ENCODE peak calls at places on chromosomes 5 and 9, in four cellular contexts. V is K562, E is GM12878, F is HepG2. M is an unnamed sample.

GRCh38 chr9:127855522-127855921 is 1.1 kb upstream of the ENG start:
- DNase-seq in V (no peak), E (no peak), F (no peak), M (no peak)

GRCh38 chr5:127999909-128000308 is 83.7 kb upstream of the SLC12A2 start:
- DNase-seq in V (no peak), E (no peak), F (no peak), M (no peak)

GRCh38 chr5:116058346-116058936 is 26.2 kb downstream of the ARL14EPL start:
- DNase-seq in V (no peak), E (no peak), F (no peak), M (no peak)

GRCh38 chr9:27292646-27293045 is 4.3 kb downstream of the EQTN start:
- DNase-seq in V (no peak), E (no peak), F (no peak), M (no peak)

GRCh38 chr5:179294891-179295777 is 50.1 kb downstream of the ADAMTS2 start:
- DNase-seq in V (no peak), E (no peak), F (no peak), M (no peak)

GRCh38 chr9:16867571-16868311 is 2.7 kb downstream of the BNC2 start:
- DNase-seq in V (no peak), E (no peak), F (peak; percentile 3), M (no peak)

GRCh38 chr9:121725008-121725795 is 73.8 kb downstream of the DAB2IP start:
- DNase-seq in V (no peak), E (no peak), F (no peak), M (no peak)

GRCh38 chr5:151296974-151297373 is 6.6 kb downstream of the SLC36A3 start:
- DNase-seq in V (no peak), E (no peak), F (no peak), M (no peak)

GRCh38 chr9:98256632-98257218 is 1.3 kb upstream of the TBC1D2 start:
- DNase-seq in V (peak; percentile 50), E (no peak), F (no peak), M (peak; percentile 46)

GRCh38 chr9:130901498-130902203 is 5.0 kb upstream of the QRFP start:
- DNase-seq in V (peak; percentile 60), E (no peak), F (no peak), M (no peak)

GRCh38 chr9:69785757-69786156 is 25.9 kb upstream of the PTAR1 start:
- DNase-seq in V (no peak), E (no peak), F (no peak), M (no peak)

GRCh38 chr9:75333624-75334023 is 245.3 kb downstream of the OSTF1 start:
- DNase-seq in V (no peak), E (no peak), F (no peak), M (no peak)

GRCh38 chr5:149428032-149428431 is 48.9 kb upstream of the IL17B start:
- DNase-seq in V (no peak), E (no peak), F (no peak), M (no peak)

GRCh38 chr5:78801413-78801812 is 152.8 kb upstream of the LHFPL2 start:
- DNase-seq in V (no peak), E (no peak), F (no peak), M (no peak)

GRCh38 chr5:178121450-178122276 is 8.3 kb downstream of the N4BP3 start:
- DNase-seq in V (no peak), E (no peak), F (no peak), M (no peak)

GRCh38 chr5:57735754-57736153 is 253.1 kb upstream of the ACTBL2 start:
- DNase-seq in V (no peak), E (no peak), F (peak; percentile 14), M (no peak)

GRCh38 chr5:35177783-35178182 is 52.5 kb downstream of the PRLR start:
- DNase-seq in V (no peak), E (no peak), F (no peak), M (no peak)

GRCh38 chr9:124190761-124191160 is 67.0 kb upstream of the NEK6 start:
- DNase-seq in V (no peak), E (no peak), F (peak; percentile 57), M (no peak)

GRCh38 chr5:154221371-154221896 is 30.9 kb downstream of the GALNT10 start:
- DNase-seq in V (no peak), E (no peak), F (no peak), M (no peak)

GRCh38 chr9:117783828-117784227 is 79.6 kb downstream of the TLR4 start:
- DNase-seq in V (no peak), E (peak; percentile 67), F (no peak), M (no peak)

GRCh38 chr5:42483472-42484154 is 60.4 kb downstream of the GHR start:
- DNase-seq in V (no peak), E (no peak), F (no peak), M (no peak)

GRCh38 chr5:77761606-77762005 is 14.5 kb downstream of the TBCA start:
- DNase-seq in V (no peak), E (no peak), F (no peak), M (no peak)

GRCh38 chr5:10334830-10335229 is 18.7 kb upstream of the MARCHF6 start:
- DNase-seq in V (no peak), E (no peak), F (no peak), M (no peak)

GRCh38 chr9:89534464-89534863 is 36.6 kb upstream of the SEMA4D start:
- DNase-seq in V (no peak), E (no peak), F (no peak), M (no peak)

GRCh38 chr5:140678993-140679392 is 5.6 kb upstream of the DND1 start:
- DNase-seq in V (no peak), E (no peak), F (no peak), M (no peak)

GRCh38 chr9:123470991-123471770 is 115.2 kb downstream of the CRB2 start:
- DNase-seq in V (no peak), E (no peak), F (no peak), M (no peak)

DNA sequence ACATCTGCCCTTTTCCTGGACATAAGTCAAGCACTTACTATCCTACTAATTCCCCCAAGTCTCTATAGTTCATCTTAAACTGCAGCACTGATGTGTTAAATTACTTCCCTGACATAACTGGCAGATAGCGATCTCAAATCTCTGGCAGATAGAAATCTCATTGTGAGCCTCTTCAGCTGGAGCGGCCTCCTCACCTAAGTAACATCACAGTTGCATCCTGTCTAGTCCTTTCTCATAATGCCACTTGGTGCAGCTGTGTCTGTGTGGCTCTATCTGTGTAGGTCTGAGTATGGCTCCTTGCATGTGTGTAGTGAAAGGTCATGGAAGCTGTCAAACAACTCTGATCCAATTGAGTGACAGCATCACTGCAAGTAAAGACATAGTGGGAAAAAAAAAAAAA is 53.6 kb upstream of the FST start:
- DNase-seq in V (no peak), E (no peak), F (no peak), M (no peak)
- TF ChIP-seq TARDBP in V (no peak), E (no peak), F (no peak), M (no peak)

GRCh38 chr9:129125478-129125877 is 14.3 kb downstream of the PTPA start:
- DNase-seq in V (no peak), E (no peak), F (no peak), M (no peak)
- TF ChIP-seq SP1 in V (no peak), E (no peak), F (no peak), M (no peak)

GRCh38 chr5:68288756-68289134 is 73.2 kb downstream of the PIK3R1 start:
- DNase-seq in V (no peak), E (no peak), F (no peak), M (peak; percentile 18)
- TF ChIP-seq BHLHE40 in V (no peak), E (no peak), F (no peak), M (no peak)

GRCh38 chr5:147427784-147428401 is 82.0 kb downstream of the DPYSL3 start:
- DNase-seq in V (no peak), E (no peak), F (no peak), M (no peak)
- TF ChIP-seq TARDBP in V (no peak), E (no peak), F (no peak), M (no peak)

DNA sequence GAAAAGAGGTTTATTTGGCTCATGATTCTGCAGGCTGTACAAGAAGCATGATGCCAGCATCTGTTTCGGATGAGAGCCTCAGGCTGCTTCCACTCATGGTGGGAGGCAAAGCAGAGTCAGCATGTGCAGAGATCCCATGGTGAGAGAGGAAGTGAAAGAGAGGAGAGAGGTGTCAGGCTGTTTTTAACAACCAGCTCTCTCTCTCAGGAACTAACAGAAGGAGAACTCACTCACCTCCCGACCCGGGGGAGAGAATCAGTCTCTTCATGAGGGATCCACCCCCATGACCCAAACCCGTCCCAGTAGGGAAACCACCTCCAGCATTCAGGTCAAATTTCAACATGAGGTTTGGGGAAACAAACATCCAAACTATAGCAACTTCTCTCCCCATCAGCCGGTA is 187.7 kb downstream of the ENC1 start:
- DNase-seq in V (no peak), E (peak; percentile 19), F (no peak), M (no peak)
- TF ChIP-seq SP1 in V (no peak), E (no peak), F (no peak), M (no peak)

DNA sequence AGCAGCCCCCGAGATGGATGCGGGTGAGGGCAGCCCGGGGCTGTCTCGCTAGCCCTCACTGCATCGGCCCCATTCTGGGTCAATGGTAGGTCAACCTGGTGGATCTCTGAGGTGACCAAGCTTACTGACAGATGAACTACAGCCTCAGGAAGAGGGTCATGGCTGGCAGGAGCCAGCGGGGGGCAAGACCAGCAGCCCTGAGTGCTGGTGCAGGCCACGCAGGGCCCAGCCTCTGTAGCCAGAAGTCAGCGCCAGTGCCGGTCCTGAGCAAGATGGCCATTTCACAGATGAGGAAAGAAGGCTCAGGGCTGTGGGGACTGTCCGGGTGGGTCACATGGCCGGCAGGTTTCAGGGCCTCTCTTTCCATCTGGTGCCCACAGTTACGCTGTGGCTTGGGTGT is 5.1 kb upstream of the DBH start:
- DNase-seq in V (no peak), E (no peak), F (no peak), M (no peak)
- TF ChIP-seq BHLHE40 in V (no peak), E (no peak), F (no peak), M (no peak)

GRCh38 chr9:71634753-71635152 is 133.6 kb downstream of the CEMIP2 start:
- DNase-seq in V (no peak), E (no peak), F (no peak), M (no peak)
- TF ChIP-seq TARDBP in V (no peak), E (no peak), F (no peak), M (no peak)

GRCh38 chr5:146793709-146794108 is 84.8 kb downstream of the PPP2R2B start:
- DNase-seq in V (no peak), E (no peak), F (no peak), M (no peak)

GRCh38 chr5:146794326-146795029 is 84.1 kb downstream of the PPP2R2B start:
- DNase-seq in V (no peak), E (no peak), F (no peak), M (no peak)

GRCh38 chr5:146785065-146785464 is 93.5 kb downstream of the PPP2R2B start:
- DNase-seq in V (no peak), E (no peak), F (no peak), M (no peak)

GRCh38 chr5:146788918-146789317 is 89.6 kb downstream of the PPP2R2B start:
- DNase-seq in V (no peak), E (no peak), F (no peak), M (no peak)

GRCh38 chr5:146789712-146790660 is 88.6 kb downstream of the PPP2R2B start:
- DNase-seq in V (no peak), E (no peak), F (no peak), M (no peak)
- TF ChIP-seq SP1 in V (no peak), E (no peak), F (no peak), M (no peak)

M was measured in HEK293T.